ENCODE peak calls at places on chromosome 12, in seven cellular contexts. O is tibial artery; I is IMR-90; J is right atrium auricular region; Z is lower lobe of right lung; A is A673; K is CD8-positive, alpha-beta T cell. Y is an unnamed sample. For H3K36me3, the result is how much of the 10 kb centered on the place peaks cover.

GRCh38 chr12:46386877-46387629 is 14.5 kb upstream of the SLC38A2 start:
- DNase-seq in A (peak), K (no peak), I (peak), O (peak), Z (peak), J (no peak), Y (no peak)

GRCh38 chr12:54216580-54217308 is 28.0 kb upstream of the SMUG1 start:
- DNase-seq in Z (peak), I (peak), J (peak), K (peak), O (peak), A (peak), Y (no peak)

GRCh38 chr12:131089526-131090253 is 136.0 kb downstream of the ADGRD1 start:
- DNase-seq in K (no peak), O (peak), Z (peak), A (no peak), I (no peak), J (no peak), Y (no peak)

GRCh38 chr12:54604436-54604835 is 16.0 kb upstream of the PPP1R1A start:
- DNase-seq in I (no peak), Z (no peak), J (no peak), K (no peak), A (no peak), O (no peak), Y (no peak)

GRCh38 chr12:74415633-74416032 is 122.0 kb upstream of the ATXN7L3B start:
- DNase-seq in J (no peak), O (no peak), I (peak), Z (no peak), A (peak), K (no peak), Y (no peak)

GRCh38 chr12:19304149-19304780 is 135.0 kb upstream of the AEBP2 start:
- DNase-seq in K (no peak), A (no peak), J (no peak), I (no peak), O (no peak), Z (no peak), Y (no peak)

GRCh38 chr12:85627584-85627983 is 208.6 kb downstream of the RASSF9 start:
- DNase-seq in K (no peak), Z (no peak), I (peak), J (no peak), A (peak), O (no peak), Y (peak)

GRCh38 chr12:42468341-42468821 is 121.2 kb downstream of the PRICKLE1 start:
- DNase-seq in A (peak), J (no peak), Z (no peak), O (no peak), K (no peak), I (no peak), Y (no peak)

GRCh38 chr12:122659579-122659978 is 43.6 kb downstream of the HCAR2 start:
- DNase-seq in O (no peak), J (no peak), A (no peak), Z (no peak), K (no peak), I (no peak), Y (no peak)

GRCh38 chr12:30694412-30694955 is 1.2 kb downstream of the IPO8 start:
- DNase-seq in J (no peak), K (no peak), Z (no peak), A (no peak), O (no peak), I (peak), Y (no peak)

GRCh38 chr12:26429070-26429691 is 233.8 kb downstream of the SSPN start:
- DNase-seq in J (no peak), K (no peak), I (no peak), A (no peak), Z (no peak), O (no peak), Y (no peak)

GRCh38 chr12:32423598-32423997 is 24.2 kb downstream of the FGD4 start:
- DNase-seq in J (no peak), O (no peak), Z (no peak), I (no peak), K (no peak), A (no peak), Y (no peak)

GRCh38 chr12:80170915-80171314 is 71.6 kb downstream of the OTOGL start:
- DNase-seq in J (no peak), O (no peak), Z (no peak), I (peak), K (no peak), A (no peak), Y (no peak)

GRCh38 chr12:1518763-1519516 is 75.4 kb downstream of the FBXL14 start:
- DNase-seq in J (no peak), I (peak), Z (no peak), A (no peak), K (no peak), O (peak), Y (peak)

GRCh38 chr12:131331148-131331750 is 377.5 kb downstream of the ADGRD1 start:
- DNase-seq in O (no peak), J (no peak), Z (no peak), I (no peak), A (no peak), K (no peak), Y (no peak)

GRCh38 chr12:124513297-124513867 is 54.0 kb downstream of the NCOR2 start:
- DNase-seq in Z (no peak), I (no peak), K (no peak), O (no peak), J (no peak), A (no peak), Y (no peak)

GRCh38 chr12:115840159-115840558 is 437.3 kb downstream of the MED13L start:
- DNase-seq in Z (no peak), J (no peak), K (no peak), A (no peak), I (no peak), O (no peak), Y (no peak)

GRCh38 chr12:114134922-114135321 is 168.8 kb upstream of the RBM19 start:
- DNase-seq in J (no peak), O (no peak), K (no peak), I (no peak), Z (no peak), A (no peak), Y (no peak)

GRCh38 chr12:79247494-79247893 is 382.9 kb downstream of the SYT1 start:
- DNase-seq in O (no peak), Z (no peak), J (no peak), K (no peak), I (no peak), A (no peak), Y (no peak)

GRCh38 chr12:80565276-80565675 is 121.2 kb downstream of the PTPRQ start:
- DNase-seq in Z (no peak), I (peak), A (peak), J (no peak), K (no peak), O (no peak), Y (no peak)

GRCh38 chr12:56267443-56268071 is 815 bp downstream of the COQ10A start:
- DNase-seq in J (no peak), K (no peak), Z (no peak), I (no peak), O (no peak), A (no peak), Y (no peak)

GRCh38 chr12:1877169-1877878 is 41.1 kb downstream of the CACNA2D4 start:
- DNase-seq in O (no peak), K (no peak), Z (no peak), A (no peak), J (peak), I (no peak), Y (no peak)

GRCh38 chr12:124578445-124578844 is 11.0 kb upstream of the NCOR2 start:
- DNase-seq in I (no peak), Z (peak), J (no peak), K (no peak), A (no peak), O (no peak), Y (no peak)

GRCh38 chr12:97672870-97673269 is 210.3 kb downstream of the RMST start:
- DNase-seq in Z (no peak), A (no peak), I (no peak), K (no peak), O (no peak), J (no peak), Y (no peak)

GRCh38 chr12:52125499-52125900 is 46.0 kb downstream of the SMIM41 start:
- DNase-seq in O (peak), K (no peak), I (no peak), J (peak), A (no peak), Z (no peak), Y (no peak)

GRCh38 chr12:55713721-55714120 is 2.1 kb upstream of the BLOC1S1 start:
- DNase-seq in A (no peak), K (no peak), Z (no peak), J (no peak), O (no peak), I (peak), Y (no peak)

GRCh38 chr12:48824112-48824511 is 5.8 kb downstream of the CACNB3 start:
- DNase-seq in J (no peak), K (no peak), A (no peak), Z (peak), I (no peak), O (no peak), Y (no peak)

GRCh38 chr12:47773858-47774580 is 981 bp downstream of the SLC48A1 start:
- DNase-seq in I (no peak), K (no peak), J (no peak), A (no peak), O (no peak), Z (peak), Y (no peak)

GRCh38 chr12:68915055-68915454 is 17.9 kb downstream of the CPM start:
- DNase-seq in Z (no peak), J (no peak), A (no peak), K (no peak), I (peak), O (no peak), Y (peak)

GRCh38 chr12:93785262-93786010 is 108.3 kb downstream of the CRADD start:
- DNase-seq in K (peak), O (peak), Z (no peak), A (peak), J (peak), I (peak), Y (no peak)

GRCh38 chr12:86513206-86513605 is 257.0 kb upstream of the MGAT4C start:
- DNase-seq in Z (no peak), O (no peak), K (no peak), J (no peak), I (no peak), A (no peak), Y (no peak)

GRCh38 chr12:116141110-116141832 is 136.2 kb downstream of the MED13L start:
- DNase-seq in I (no peak), K (no peak), J (no peak), O (no peak), A (peak), Z (no peak), Y (no peak)

GRCh38 chr12:113601656-113602263 is 130.1 kb upstream of the LHX5 start:
- DNase-seq in I (no peak), O (peak), A (peak), Z (no peak), J (no peak), K (no peak), Y (no peak)

GRCh38 chr12:90112668-90113067 is 404.0 kb upstream of the ATP2B1 start:
- DNase-seq in A (no peak), K (no peak), J (no peak), O (no peak), Z (no peak), I (no peak), Y (no peak)

GRCh38 chr12:76544601-76545261 is 14.8 kb downstream of the OSBPL8 start:
- DNase-seq in Z (no peak), I (no peak), K (no peak), A (no peak), O (no peak), J (no peak), Y (no peak)

GRCh38 chr12:57726151-57726883 is 12.2 kb downstream of the AGAP2 start:
- DNase-seq in I (peak), J (peak), O (peak), A (peak), K (no peak), Z (peak), Y (peak)

GRCh38 chr12:64598831-64599230 is 11.5 kb upstream of the RASSF3 start:
- DNase-seq in A (no peak), J (no peak), O (no peak), K (no peak), Z (no peak), I (no peak), Y (no peak)

GRCh38 chr12:64600164-64600561 is 10.1 kb upstream of the RASSF3 start:
- DNase-seq in A (no peak), Z (no peak), I (no peak), K (no peak), J (no peak), O (no peak), Y (no peak)

GRCh38 chr12:64590183-64590582 is 20.1 kb upstream of the RASSF3 start:
- DNase-seq in A (no peak), K (no peak), O (no peak), I (no peak), Z (no peak), J (no peak), Y (no peak)

GRCh38 chr12:64595863-64596793 is 14.2 kb upstream of the RASSF3 start:
- DNase-seq in O (no peak), A (no peak), J (no peak), Z (no peak), I (no peak), K (no peak), Y (no peak)
- TF ChIP-seq CTCF in O (no peak), A (no peak), J (no peak), Z (no peak), I (no peak), K (no peak), Y (no peak)

DNA sequence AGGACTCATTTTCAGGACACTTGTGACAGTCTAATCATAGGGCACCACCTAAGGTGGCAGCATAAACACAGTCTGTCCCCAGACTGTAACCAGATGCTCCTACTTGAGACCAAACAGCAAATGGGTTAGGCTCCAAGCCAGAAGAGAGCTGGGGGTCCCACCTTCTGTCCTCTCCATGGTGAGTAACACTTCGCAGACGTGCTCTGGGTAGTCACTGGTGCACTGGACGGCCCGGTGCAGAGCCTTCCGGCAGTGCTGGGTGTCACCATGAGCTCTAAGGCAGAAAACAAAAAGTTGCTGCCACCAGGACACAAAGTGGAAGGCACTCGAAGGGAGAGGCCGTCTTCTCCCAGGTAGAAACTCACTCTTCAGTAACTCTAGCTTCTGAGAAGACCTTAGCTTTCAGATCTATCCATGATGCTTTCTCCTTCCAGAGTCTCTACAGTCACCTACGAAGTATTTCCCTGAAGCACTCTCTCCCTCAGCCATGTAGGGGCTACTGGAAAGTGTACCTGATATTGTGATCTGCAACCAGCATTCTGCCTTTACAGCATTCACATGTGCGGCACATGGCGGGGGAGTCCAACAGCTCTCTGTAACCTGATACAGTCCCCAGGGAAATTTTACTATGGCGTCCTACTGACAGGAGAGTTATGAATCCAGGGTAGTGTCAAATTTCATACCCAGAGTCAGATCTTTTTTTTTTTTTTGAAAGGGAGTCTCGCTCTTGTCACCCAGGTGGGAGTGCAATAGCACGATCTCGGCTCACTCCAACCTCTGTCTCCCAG is 17.2 kb downstream of the FICD start:
- DNase-seq in O (no peak), I (no peak), A (peak), J (no peak), Z (no peak), K (no peak), Y (no peak)
- H3K36me3 ChIP-seq in O (half or more), I (under half), A (half or more), J (half or more), Z (half or more), K (under half), Y (under half)

GRCh38 chr12:103667129-103667528 is 80.1 kb downstream of the STAB2 start:
- DNase-seq in J (no peak), I (no peak), A (no peak), Z (no peak), K (no peak), O (no peak), Y (no peak)

GRCh38 chr12:103668520-103668919 is 81.4 kb downstream of the STAB2 start:
- DNase-seq in I (no peak), A (no peak), Z (no peak), O (no peak), J (no peak), K (no peak), Y (no peak)

GRCh38 chr12:103665971-103666370 is 78.9 kb downstream of the STAB2 start:
- DNase-seq in Z (no peak), I (no peak), K (no peak), O (no peak), J (no peak), A (no peak), Y (no peak)

GRCh38 chr12:103664626-103665025 is 77.6 kb downstream of the STAB2 start:
- DNase-seq in A (no peak), O (no peak), K (no peak), I (no peak), J (no peak), Z (no peak), Y (no peak)
- H3K4me3 ChIP-seq in A (no peak), O (no peak), K (no peak), I (no peak), J (no peak), Z (no peak), Y (no peak)

GRCh38 chr12:23356440-23356839 is 593.0 kb downstream of the SOX5 start:
- DNase-seq in K (no peak), Z (no peak), O (no peak), J (no peak), I (no peak), A (no peak), Y (no peak)

GRCh38 chr12:23356927-23357708 is 592.4 kb downstream of the SOX5 start:
- DNase-seq in Z (no peak), O (no peak), I (no peak), A (no peak), J (no peak), K (no peak), Y (no peak)

GRCh38 chr12:23359975-23360638 is 589.4 kb downstream of the SOX5 start:
- DNase-seq in Z (no peak), K (no peak), J (no peak), A (no peak), O (no peak), I (no peak), Y (no peak)

GRCh38 chr12:23361971-23362370 is 587.5 kb downstream of the SOX5 start:
- DNase-seq in A (peak), I (no peak), Z (no peak), K (no peak), J (no peak), O (no peak), Y (no peak)
- TF ChIP-seq CTCF in A (peak), I (no peak), Z (no peak), K (no peak), J (no peak), O (no peak), Y (no peak)